ENCODE peak calls at places on chromosomes 7 and 10, in four cellular contexts. J is NCI-H1105; G is NCI-H345; Q is activated naive CD8-positive, alpha-beta T cell treated with anti-CD3 and anti-CD28 coated beads, Interleukin-2, amount 50 U/mL, for 24 hours. S is an unnamed sample.

GRCh38 chr10:72729528-72729927 is 37.6 kb downstream of the MCU start:
- DNase-seq in J (no peak), G (no peak), Q (no peak), S (no peak)

GRCh38 chr10:18501198-18501597 is 150.2 kb downstream of the NSUN6 start:
- DNase-seq in J (no peak), G (no peak), Q (no peak), S (no peak)

GRCh38 chr10:71974489-71975011 is 10.4 kb downstream of the CHST3 start:
- DNase-seq in J (no peak), G (no peak), Q (peak; percentile 69), S (no peak)

GRCh38 chr7:88664630-88665233 is 94.8 kb upstream of the ZNF804B start:
- DNase-seq in J (no peak), G (no peak), Q (no peak), S (no peak)

GRCh38 chr7:92765725-92766124 is 70.6 kb downstream of the CDK6 start:
- DNase-seq in J (no peak), G (no peak), Q (no peak), S (no peak)

GRCh38 chr7:155365146-155365874 is 67.6 kb downstream of the INSIG1 start:
- DNase-seq in J (no peak), G (no peak), Q (no peak), S (no peak)

GRCh38 chr7:26284995-26285632 is 6.5 kb upstream of the SNX10 start:
- DNase-seq in J (no peak), G (no peak), Q (no peak), S (no peak)

GRCh38 chr10:43202224-43202656 is 64.0 kb downstream of the CSGALNACT2 start:
- DNase-seq in J (no peak), G (peak; percentile 41), Q (peak; percentile 71), S (no peak)

GRCh38 chr7:38940774-38941173 is 31.8 kb upstream of the VPS41 start:
- DNase-seq in J (no peak), G (no peak), Q (no peak), S (no peak)

GRCh38 chr10:76310681-76311080 is 879.3 kb downstream of the LRMDA start:
- DNase-seq in J (no peak), G (no peak), Q (no peak), S (no peak)

GRCh38 chr7:44738876-44739665 is 9.6 kb upstream of the ZMIZ2 start:
- DNase-seq in J (no peak), G (no peak), Q (no peak), S (no peak)

GRCh38 chr10:29455095-29455494 is 166.2 kb downstream of the LYZL1 start:
- DNase-seq in J (no peak), G (no peak), Q (no peak), S (no peak)

S was measured in NCI-H2107.